ENCODE peak calls at places on chromosomes 4 and X, in four cellular contexts. Q is HCT116, K is endodermal cell, X is activated B cell treated with CpG ODN at 0.5 μM for 24 hours. F is an unnamed sample.

GRCh38 chr4:142727152-142727551 is 118.9 kb downstream of the INPP4B start:
- DNase-seq in Q (no peak), K (no peak), X (no peak), F (no peak)

GRCh38 chr4:7753271-7753670 is 186.4 kb downstream of the AFAP1 start:
- DNase-seq in Q (no peak), K (no peak), X (no peak), F (no peak)

GRCh38 chr4:185276036-185276435 is 66.6 kb downstream of the SNX25 start:
- DNase-seq in Q (no peak), K (no peak), X (no peak), F (no peak)

GRCh38 chrX:6468716-6469115 is 66.2 kb downstream of the VCX3A start:
- DNase-seq in Q (no peak), K (no peak), X (no peak), F (no peak)

GRCh38 chr4:100240008-100240407 is 49.7 kb upstream of the DDIT4L start:
- DNase-seq in Q (no peak), K (no peak), X (no peak), F (no peak)

GRCh38 chrX:14267224-14267623 is 237.5 kb upstream of the GEMIN8 start:
- DNase-seq in Q (no peak), K (no peak), X (no peak), F (no peak)

GRCh38 chrX:21934414-21934813 is 6.1 kb upstream of the SMS start:
- DNase-seq in Q (no peak), K (peak), X (no peak), F (no peak)

GRCh38 chrX:10010686-10011085 is 43.5 kb downstream of the CLDN34 start:
- DNase-seq in Q (no peak), K (no peak), X (no peak), F (no peak)

GRCh38 chr4:82201303-82201702 is 172.5 kb downstream of the HNRNPD start:
- DNase-seq in Q (no peak), K (no peak), X (no peak), F (no peak)

GRCh38 chr4:986949-987688 is at the start of gene IDUA:
- DNase-seq in Q (peak), K (peak), X (peak), F (no peak)

GRCh38 chrX:141278306-141278705 is 36.0 kb upstream of the SPANXC start:
- DNase-seq in Q (no peak), K (peak), X (no peak), F (no peak)
- TF ChIP-seq CTCF in Q (no peak), K (peak), X (no peak), F (peak)

GRCh38 chrX:135463937-135464336 is 42.2 kb downstream of the SMIM10L2A start:
- DNase-seq in Q (peak), K (no peak), X (no peak), F (no peak)
- TF ChIP-seq CTCF in Q (peak), K (peak), X (no peak), F (peak)

GRCh38 chr4:151987606-151988005 is 226.8 kb upstream of the GATB start:
- DNase-seq in Q (no peak), K (no peak), X (no peak), F (no peak)
- TF ChIP-seq CTCF in Q (no peak), K (no peak), X (no peak), F (no peak)

DNA sequence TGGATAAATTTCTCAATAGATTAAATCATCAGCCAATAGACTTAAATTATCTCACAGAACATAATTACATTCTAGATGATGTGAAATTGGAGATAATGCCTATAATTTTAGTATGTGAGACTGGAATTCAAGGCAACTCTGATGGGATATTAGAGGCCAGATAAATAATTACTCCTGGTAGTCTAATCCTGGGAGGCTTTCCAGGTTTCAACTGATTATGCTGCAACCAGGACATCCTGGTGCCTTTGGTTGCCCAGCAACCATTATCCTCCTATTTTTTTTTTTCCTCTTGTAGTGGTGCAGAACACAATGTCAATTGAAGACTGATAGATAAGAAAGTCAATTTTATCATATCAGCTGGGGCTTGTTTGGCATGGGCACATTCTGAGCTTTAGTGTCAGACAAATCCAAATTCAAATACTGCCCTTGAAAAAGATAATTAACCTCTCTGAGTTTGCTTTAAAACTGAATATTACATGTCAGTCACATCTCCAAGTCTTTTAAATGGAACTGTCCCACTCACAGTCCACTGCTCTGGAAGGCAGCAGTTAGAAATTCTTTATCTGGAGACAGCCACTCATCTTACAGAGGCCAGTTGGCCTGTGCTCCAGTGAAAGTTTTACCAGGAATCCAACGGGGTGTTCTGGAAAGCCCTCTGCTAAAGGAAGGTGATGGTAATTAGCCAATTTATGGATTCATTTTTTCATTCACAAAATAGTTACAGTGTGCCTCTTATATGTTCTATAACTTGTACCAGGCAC is 95.3 kb upstream of the GUCY1A1 start:
- DNase-seq in Q (no peak), K (no peak), X (no peak), F (no peak)
- TF ChIP-seq CTCF in Q (no peak), K (no peak), X (no peak), F (no peak)

DNA sequence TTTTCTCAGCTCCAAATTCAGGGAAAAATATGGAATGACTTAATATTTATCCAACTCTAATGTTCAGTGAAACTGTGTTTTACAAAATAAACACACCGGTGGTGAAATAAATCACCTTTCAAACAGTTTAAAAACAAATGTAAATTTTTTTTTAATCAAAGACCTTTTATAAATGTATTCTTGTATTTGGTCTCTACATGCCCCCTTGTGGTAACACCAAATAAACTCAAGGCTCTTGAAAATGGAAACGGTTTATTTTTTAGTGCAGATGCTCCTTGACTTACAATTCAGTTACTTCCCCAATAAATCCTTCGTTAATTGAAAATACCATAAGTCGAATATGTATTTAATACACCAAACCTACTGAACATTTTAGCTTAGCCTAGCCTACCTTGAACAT is 45.9 kb upstream of the ITM2A start:
- DNase-seq in Q (no peak), K (no peak), X (no peak), F (no peak)
- TF ChIP-seq CTCF in Q (no peak), K (peak), X (no peak), F (peak)

GRCh38 chr4:180060159-180060889 is 2182.9 kb upstream of the TENM3 start:
- DNase-seq in Q (no peak), K (no peak), X (no peak), F (no peak)

GRCh38 chr4:180057891-180058643 is 2185.1 kb upstream of the TENM3 start:
- DNase-seq in Q (no peak), K (peak), X (no peak), F (peak)

GRCh38 chr4:180059216-180059881 is 2183.9 kb upstream of the TENM3 start:
- DNase-seq in Q (no peak), K (peak), X (no peak), F (no peak)

GRCh38 chr4:180058731-180059215 is 2184.4 kb upstream of the TENM3 start:
- DNase-seq in Q (no peak), K (peak), X (no peak), F (peak)

GRCh38 chr4:180057198-180057821 is 2185.9 kb upstream of the TENM3 start:
- DNase-seq in Q (no peak), K (peak), X (no peak), F (no peak)
- TF ChIP-seq CTCF in Q (no peak), K (peak), X (no peak), F (peak)

GRCh38 chr4:176380352-176381157 is 60.8 kb downstream of the SPCS3 start:
- DNase-seq in Q (no peak), K (no peak), X (no peak), F (no peak)

GRCh38 chr4:176383273-176384077 is 63.7 kb downstream of the SPCS3 start:
- DNase-seq in Q (no peak), K (no peak), X (no peak), F (no peak)

GRCh38 chr4:176376032-176376614 is 56.4 kb downstream of the SPCS3 start:
- DNase-seq in Q (peak), K (no peak), X (no peak), F (no peak)

GRCh38 chr4:176377705-176378302 is 58.0 kb downstream of the SPCS3 start:
- DNase-seq in Q (peak), K (no peak), X (no peak), F (no peak)
- TF ChIP-seq CTCF in Q (peak), K (peak), X (no peak), F (peak)

DNA sequence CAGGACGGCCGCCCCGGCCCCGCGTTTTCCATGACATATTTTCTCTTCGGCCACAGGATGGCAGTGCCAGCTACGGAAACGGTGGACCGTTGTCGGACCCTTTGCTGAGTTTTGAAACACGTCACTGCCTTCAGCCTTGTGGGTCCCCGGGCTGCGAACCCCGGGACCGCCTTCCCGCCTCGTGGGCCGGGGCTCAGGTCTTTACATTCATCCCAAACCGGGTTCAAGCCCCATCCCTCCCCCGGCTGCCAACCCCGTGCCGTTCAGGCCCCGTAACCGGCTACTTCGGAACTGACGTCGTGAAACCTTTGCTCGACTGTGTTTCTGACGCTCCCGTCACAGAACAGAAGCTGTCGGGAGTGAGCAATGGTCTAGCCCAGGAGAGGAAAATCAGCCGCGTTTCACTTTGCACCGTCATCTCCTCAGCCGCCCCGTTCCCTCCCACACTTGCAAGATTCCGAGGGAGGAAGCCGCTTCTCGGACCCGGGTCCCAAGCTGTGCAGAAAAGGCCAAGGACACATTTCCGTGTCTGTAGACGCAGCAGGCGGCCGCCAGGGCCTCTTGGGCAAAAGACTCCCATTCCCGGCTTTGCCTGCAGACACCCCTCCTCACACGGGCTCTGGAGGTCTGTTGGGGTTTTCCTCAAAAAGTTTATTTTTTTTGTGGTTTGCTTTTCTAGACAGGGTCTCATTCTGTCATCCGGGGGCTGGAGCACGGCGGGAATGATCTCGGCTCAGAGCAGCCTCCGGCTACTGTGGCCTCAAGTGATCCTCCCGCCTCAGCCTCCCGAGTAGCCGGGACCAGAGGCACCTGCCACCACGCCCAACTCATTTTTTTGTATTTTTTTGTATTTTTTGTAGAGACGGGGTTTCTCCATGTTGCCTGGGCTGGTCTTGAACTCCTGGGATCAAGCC is 41.4 kb upstream of the PPP2R3B start:
- DNase-seq in Q (no peak), K (peak), X (no peak), F (no peak)
- TF ChIP-seq CTCF in Q (peak), K (peak), X (no peak), F (peak)

GRCh38 chr4:169345207-169345788 is 74.5 kb upstream of the SH3RF1 start:
- DNase-seq in Q (peak), K (no peak), X (no peak), F (no peak)
- TF ChIP-seq CTCF in Q (no peak), K (no peak), X (no peak), F (no peak)

GRCh38 chrX:108304210-108304609 is 134.0 kb downstream of the COL4A6 start:
- DNase-seq in Q (no peak), K (no peak), X (no peak), F (no peak)
- TF ChIP-seq CTCF in Q (peak), K (peak), X (no peak), F (peak)